ENCODE peak calls at places on chromosome 17, in five cellular contexts. H is ascending aorta, A is heart right ventricle, B is neuronal stem cell, P is left ventricle myocardium inferior. V is an unnamed sample. For H3K36me3, the result is how much of the 10 kb centered on the place peaks cover.

GRCh38 chr17:40718904-40719303 is 15.4 kb upstream of the KRT24 start:
- DNase-seq in H (no peak), A (no peak), B (no peak), P (no peak), V (no peak)

GRCh38 chr17:4365628-4366311 is 705 bp downstream of the UBE2G1 start:
- DNase-seq in H (no peak), A (peak), B (peak), P (peak), V (peak)

GRCh38 chr17:19579867-19580565 is 46.4 kb downstream of the SLC47A1 start:
- DNase-seq in H (no peak), A (no peak), B (no peak), P (peak), V (no peak)

GRCh38 chr17:36001862-36002603 is 680 bp upstream of the CCL15 start:
- DNase-seq in H (no peak), A (no peak), B (no peak), P (no peak), V (peak)

GRCh38 chr17:59377410-59377809 is 46.0 kb downstream of the YPEL2 start:
- DNase-seq in H (no peak), A (no peak), B (no peak), P (no peak), V (no peak)

GRCh38 chr17:22695228-22695619 is 1002.9 kb downstream of the KCNJ18 start:
- DNase-seq in H (no peak), A (no peak), B (no peak), P (no peak), V (peak)

GRCh38 chr17:83084621-83085056 is 5.2 kb downstream of the METRNL start:
- DNase-seq in H (no peak), A (no peak), B (no peak), P (no peak), V (peak)

GRCh38 chr17:76550712-76551615 is 11.1 kb downstream of the PRCD start:
- DNase-seq in H (no peak), A (no peak), B (no peak), P (no peak), V (peak)

GRCh38 chr17:78599419-78599818 is 22.2 kb upstream of the DNAH17 start:
- DNase-seq in H (no peak), A (no peak), B (no peak), P (no peak), V (no peak)

GRCh38 chr17:13646411-13646810 is 44.7 kb upstream of the HS3ST3A1 start:
- DNase-seq in H (no peak), A (no peak), B (no peak), P (no peak), V (no peak)

GRCh38 chr17:58323420-58324408 is 4.9 kb downstream of the TSPOAP1 start:
- DNase-seq in H (no peak), A (no peak), B (no peak), P (no peak), V (no peak)

GRCh38 chr17:74351552-74352210 is 10.0 kb downstream of the BTBD17 start:
- DNase-seq in H (no peak), A (no peak), B (peak), P (no peak), V (no peak)

GRCh38 chr17:57868007-57868774 is 18.3 kb upstream of the MRPS23 start:
- DNase-seq in H (peak), A (peak), B (peak), P (peak), V (peak)

GRCh38 chr17:73389411-73389810 is 77.6 kb upstream of the CDC42EP4 start:
- DNase-seq in H (no peak), A (no peak), B (no peak), P (no peak), V (no peak)

GRCh38 chr17:62869885-62870580 is 61.9 kb upstream of the MARCHF10 start:
- DNase-seq in H (no peak), A (no peak), B (peak), P (no peak), V (no peak)

GRCh38 chr17:27564463-27564862 is 66.5 kb upstream of the LGALS9 start:
- DNase-seq in H (no peak), A (no peak), B (no peak), P (no peak), V (no peak)

GRCh38 chr17:67974598-67975066 is 21.6 kb downstream of the C17orf58 start:
- DNase-seq in H (no peak), A (no peak), B (peak), P (no peak), V (no peak)

GRCh38 chr17:67974186-67974585 is 22.1 kb downstream of the C17orf58 start:
- DNase-seq in H (no peak), A (no peak), B (no peak), P (no peak), V (no peak)

GRCh38 chr17:67970783-67971182 is 25.5 kb downstream of the C17orf58 start:
- DNase-seq in H (no peak), A (no peak), B (no peak), P (no peak), V (no peak)
- H3K27ac ChIP-seq in H (no peak), A (no peak), B (no peak), P (no peak), V (no peak)

DNA sequence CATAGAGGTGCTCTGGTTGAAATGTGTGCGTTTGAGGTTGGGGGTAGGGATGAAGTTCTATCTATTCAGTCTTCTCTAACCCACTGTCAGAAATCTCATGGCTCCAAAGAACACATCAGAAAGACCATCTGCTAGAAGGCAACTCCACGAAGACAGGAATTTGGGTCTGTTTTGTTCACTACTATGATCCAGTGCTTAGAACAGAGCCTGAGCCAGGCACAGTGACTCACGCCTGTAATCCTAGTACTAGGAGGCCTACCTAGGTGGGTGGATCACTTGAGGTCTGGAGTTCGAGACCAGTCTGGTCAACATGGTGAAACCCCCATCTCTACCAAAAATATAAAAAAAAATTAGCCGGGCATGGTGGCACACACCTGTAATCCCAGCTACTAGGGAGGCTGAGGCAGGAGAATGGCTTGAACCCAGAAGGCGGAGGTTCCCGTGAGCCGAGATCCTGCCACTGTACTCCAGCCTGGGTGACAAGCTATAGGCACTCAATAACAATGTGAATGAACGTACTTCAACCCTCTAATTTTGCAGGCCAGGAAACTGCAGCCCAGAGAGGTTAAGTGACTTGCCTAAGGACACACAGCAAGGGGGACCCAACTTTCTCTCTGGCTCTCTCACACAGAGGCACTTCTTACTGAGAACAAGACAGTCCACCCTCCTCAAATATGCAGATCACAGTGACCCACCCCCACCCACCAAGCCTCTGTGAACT is 2.2 kb downstream of the CASKIN2 start:
- DNase-seq in H (no peak), A (no peak), B (no peak), P (no peak), V (no peak)
- H3K4me3 ChIP-seq in H (peak), A (peak), B (peak), P (peak), V (peak)

DNA sequence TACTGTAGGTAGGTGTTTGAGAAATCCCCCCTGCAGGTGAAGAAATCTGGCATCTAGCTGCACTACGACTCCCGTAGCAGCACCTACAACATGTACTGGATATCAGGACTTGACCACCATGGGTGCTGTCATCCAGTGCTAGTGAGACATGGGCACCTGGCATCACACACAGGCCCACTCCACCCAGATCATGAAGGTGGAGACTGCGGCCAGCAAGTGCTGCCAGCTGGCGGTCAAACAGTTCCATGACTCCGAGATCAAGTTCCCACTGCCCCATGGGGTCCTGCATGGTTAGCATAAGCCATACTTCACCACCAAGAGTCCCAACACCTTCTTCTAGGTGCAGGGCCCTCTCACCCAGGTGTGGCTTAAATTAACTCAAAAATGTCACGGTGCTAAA is 213.0 kb upstream of the C17orf78 start:
- DNase-seq in H (no peak), A (no peak), B (no peak), P (no peak), V (no peak)
- H3K36me3 ChIP-seq in H (under half), A (under half), B (half or more), P (under half), V (under half)

GRCh38 chr17:17413215-17413792 is 63.5 kb upstream of the MED9 start:
- DNase-seq in H (no peak), A (no peak), B (no peak), P (no peak), V (no peak)
- H3K27ac ChIP-seq in H (no peak), A (peak), B (no peak), P (no peak), V (no peak)

GRCh38 chr17:2982854-2983636 is 80.4 kb downstream of the OR1D5 start:
- DNase-seq in H (no peak), A (peak), B (no peak), P (peak), V (peak)
- H3K4me3 ChIP-seq in H (no peak), A (no peak), B (no peak), P (peak), V (no peak)

DNA sequence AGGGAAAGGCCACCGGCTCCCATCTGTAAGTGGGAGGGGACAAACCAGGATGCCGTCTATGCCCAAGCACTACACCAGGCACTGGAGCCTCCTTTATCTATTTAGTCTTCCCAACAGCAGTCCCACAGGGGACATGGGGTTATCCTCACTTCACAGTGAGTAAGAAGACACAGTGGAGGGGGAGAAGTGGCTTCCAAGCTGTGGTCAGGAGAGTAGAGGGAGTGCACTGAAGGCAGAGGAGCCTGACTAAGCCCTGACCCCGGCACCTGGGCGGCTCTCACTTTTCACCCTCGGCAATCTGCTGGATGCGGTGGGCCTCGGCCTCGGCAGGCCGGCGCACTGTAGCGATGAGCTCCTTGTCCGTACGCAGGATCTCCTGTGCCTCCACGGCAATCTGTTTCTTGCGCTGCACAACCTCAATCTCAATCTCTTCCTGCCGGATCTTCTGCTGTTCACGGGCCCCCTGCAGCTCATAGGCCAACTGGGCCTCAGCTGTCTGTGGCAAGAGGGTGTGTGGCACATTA is 15.9 kb downstream of the FLOT2 start:
- DNase-seq in H (no peak), A (no peak), B (no peak), P (no peak), V (no peak)
- H3K36me3 ChIP-seq in H (half or more), A (half or more), B (half or more), P (half or more), V (under half)

GRCh38 chr17:30443721-30444120 is 33.5 kb upstream of the GOSR1 start:
- DNase-seq in H (no peak), A (no peak), B (no peak), P (no peak), V (no peak)
- H3K27ac ChIP-seq in H (no peak), A (no peak), B (no peak), P (no peak), V (no peak)

GRCh38 chr17:81666092-81666341 is 388 bp downstream of the OXLD1 start:
- DNase-seq in H (no peak), A (no peak), B (no peak), P (no peak), V (no peak)

GRCh38 chr17:81666342-81667191 is at the start of the genes CCDC137 and OXLD1:
- DNase-seq in H (peak), A (peak), B (peak), P (peak), V (peak)

GRCh38 chr17:81665205-81666091 is 957 bp downstream of the OXLD1 start:
- DNase-seq in H (no peak), A (no peak), B (no peak), P (no peak), V (no peak)

GRCh38 chr17:81664051-81664470 is 2.3 kb downstream of the OXLD1 start:
- DNase-seq in H (no peak), A (no peak), B (no peak), P (no peak), V (no peak)

GRCh38 chr17:81667754-81668153 is 1.2 kb downstream of the CCDC137 start:
- DNase-seq in H (no peak), A (no peak), B (no peak), P (no peak), V (no peak)
- H3K4me3 ChIP-seq in H (no peak), A (no peak), B (peak), P (peak), V (no peak)

DNA sequence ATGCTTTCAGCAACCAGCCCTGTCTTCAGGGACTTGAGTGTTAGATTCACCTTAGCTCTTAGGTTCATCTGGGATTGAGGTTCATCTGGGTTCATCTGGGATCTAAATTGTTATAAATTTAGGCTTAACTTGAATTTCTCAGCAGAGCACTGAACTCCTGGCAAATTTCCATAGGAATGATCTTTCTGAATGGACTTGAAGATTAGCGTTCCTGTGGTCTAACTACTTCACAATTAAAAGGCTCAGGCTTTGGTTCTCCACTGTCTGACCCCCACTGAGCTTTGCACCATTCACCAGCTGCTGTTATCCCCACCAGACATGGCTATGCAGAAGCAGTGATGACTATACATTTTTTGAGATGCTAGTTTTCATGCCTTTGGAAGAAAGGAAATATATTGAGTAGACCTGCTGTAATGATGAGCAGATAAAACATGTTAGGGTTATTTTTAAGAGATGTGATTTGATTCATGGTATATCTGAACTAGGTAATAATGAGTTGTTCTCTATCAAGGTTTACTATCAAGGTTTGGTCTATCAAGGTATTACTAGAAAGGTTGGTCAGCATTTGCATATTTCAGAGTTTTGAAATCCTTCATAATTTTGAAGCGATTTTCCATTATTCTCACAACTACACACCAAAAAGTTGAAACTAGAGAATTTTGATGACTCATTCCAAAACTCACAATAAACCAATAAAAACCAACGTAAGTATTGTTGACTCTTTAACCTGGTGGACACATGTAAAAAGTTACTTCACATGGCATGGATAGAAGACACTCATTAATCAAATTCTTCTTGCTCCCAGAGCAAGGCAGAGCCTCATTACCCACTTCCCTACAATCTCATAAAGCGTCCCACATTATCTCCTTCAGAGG is 71.7 kb downstream of the SNX11 start:
- DNase-seq in H (no peak), A (no peak), B (no peak), P (no peak), V (no peak)
- H3K36me3 ChIP-seq in H (under half), A (under half), B (under half), P (under half), V (under half)

DNA sequence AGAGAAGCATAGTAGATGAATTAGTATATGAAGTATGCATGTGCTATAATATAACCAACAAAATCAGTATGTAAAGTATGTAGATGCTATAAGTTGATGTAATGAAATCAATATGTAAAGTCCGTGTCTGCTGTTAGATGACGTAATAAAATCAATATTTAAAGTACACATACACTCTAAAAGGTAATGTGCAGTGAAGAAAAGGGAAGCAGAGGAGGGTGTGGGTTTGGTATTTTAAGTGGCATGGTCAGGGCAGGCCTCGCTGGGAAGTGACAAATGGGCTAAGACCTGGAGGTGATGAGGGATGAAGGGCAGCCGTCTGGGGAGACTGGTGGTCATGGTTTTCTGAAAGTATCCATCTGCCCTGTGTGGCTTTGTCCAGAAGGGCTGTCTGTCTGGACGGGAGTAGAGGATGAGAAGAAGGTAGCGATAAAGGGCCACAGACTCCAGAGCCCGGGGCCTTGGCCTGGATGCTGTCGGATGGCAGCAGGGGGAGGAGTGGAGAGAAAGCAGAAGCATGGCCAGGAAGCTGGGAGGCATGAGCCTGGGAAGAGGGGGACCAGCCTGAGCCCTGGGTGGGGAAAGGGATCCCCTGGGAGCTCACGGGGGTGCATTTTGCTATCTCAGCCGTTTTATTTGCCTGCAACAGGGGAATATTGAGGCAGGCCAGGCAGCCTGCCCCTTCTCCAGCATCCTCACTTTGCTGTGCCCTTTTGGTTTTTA is 121.6 kb downstream of the NTN1 start:
- DNase-seq in H (no peak), A (no peak), B (no peak), P (no peak), V (no peak)
- H3K27ac ChIP-seq in H (no peak), A (no peak), B (no peak), P (no peak), V (no peak)

V was measured in lung.